ENCODE peak calls at places on chromosomes 13 and 19, in seven cellular contexts. W, H, Q, X, S, F and E are unnamed samples.
A peak's percentile ranks its signal among the peaks of the same experiment; 100 is the strongest.

GRCh38 chr13:51849145-51850101 is 4.4 kb upstream of the TMEM272 start:
- DNase-seq in W (peak; percentile 30), Q (peak; percentile 88), F (no peak), H (peak; percentile 67), X (peak; percentile 90), S (peak; percentile 40), E (peak; percentile 84)

GRCh38 chr13:31119966-31120733 is 41.6 kb downstream of the HSPH1 start:
- DNase-seq in X (peak; percentile 22), F (no peak), Q (no peak), H (no peak), W (peak; percentile 11), S (no peak), E (peak; percentile 21)

GRCh38 chr13:69524459-69525155 is 583.0 kb upstream of the ATXN8OS start:
- DNase-seq in W (no peak), H (no peak), X (peak; percentile 7), S (no peak), F (no peak), Q (no peak), E (peak; percentile 9)

GRCh38 chr13:28568286-28568685 is 73.4 kb upstream of the FLT1 start:
- DNase-seq in W (peak; percentile 62), H (no peak), Q (no peak), F (peak; percentile 58), X (no peak), S (no peak), E (peak; percentile 66)

GRCh38 chr13:114124921-114125320 is 7.5 kb downstream of the RASA3 start:
- DNase-seq in H (no peak), F (no peak), W (peak; percentile 95), X (no peak), Q (no peak), S (no peak), E (peak; percentile 81)

GRCh38 chr19:10554760-10555612 is 10.8 kb downstream of the KRI1 start:
- DNase-seq in Q (no peak), F (no peak), X (no peak), W (no peak), S (no peak), H (no peak), E (no peak)

GRCh38 chr13:98039261-98039660 is 85.8 kb downstream of the IPO5 start:
- DNase-seq in H (no peak), W (no peak), X (no peak), Q (no peak), F (no peak), S (no peak), E (no peak)

GRCh38 chr13:113951246-113951999 is 22.5 kb downstream of the C13orf46 start:
- DNase-seq in Q (peak; percentile 74), W (peak; percentile 45), X (peak; percentile 77), F (no peak), H (peak; percentile 27), S (peak; percentile 43), E (peak; percentile 78)

GRCh38 chr19:58569191-58569942 is 3.8 kb downstream of the MZF1 start:
- DNase-seq in S (no peak), H (no peak), X (no peak), Q (no peak), F (no peak), W (no peak), E (no peak)

GRCh38 chr13:105414639-105415038 is 1120.8 kb downstream of the EFNB2 start:
- DNase-seq in H (no peak), X (no peak), F (no peak), Q (no peak), S (no peak), W (no peak), E (no peak)

GRCh38 chr13:50677687-50678463 is 165.6 kb downstream of the DLEU7 start:
- DNase-seq in S (no peak), Q (no peak), F (no peak), H (no peak), W (peak; percentile 11), X (no peak), E (no peak)

GRCh38 chr19:48962029-48962848 is 2.9 kb upstream of the FTL start:
- DNase-seq in W (no peak), S (no peak), Q (peak; percentile 71), F (no peak), X (peak; percentile 72), H (no peak), E (peak; percentile 53)

GRCh38 chr19:53864308-53864836 is 3.3 kb upstream of the MYADM start:
- DNase-seq in W (no peak), Q (no peak), H (no peak), S (no peak), X (no peak), F (no peak), E (no peak)

GRCh38 chr19:5013761-5014160 is 44.8 kb downstream of the KDM4B start:
- DNase-seq in Q (no peak), X (no peak), F (no peak), W (no peak), S (no peak), H (no peak), E (no peak)

GRCh38 chr13:41497436-41497835 is 40.1 kb downstream of the RGCC start:
- DNase-seq in X (no peak), F (no peak), Q (no peak), W (no peak), H (no peak), S (no peak), E (no peak)

GRCh38 chr13:108606424-108606823 is 23.0 kb upstream of the MYO16 start:
- DNase-seq in X (peak; percentile 3), Q (no peak), F (no peak), S (no peak), H (no peak), W (no peak), E (no peak)

GRCh38 chr13:50292082-50292481 is 276.8 kb downstream of the KCNRG start:
- DNase-seq in W (no peak), X (no peak), H (no peak), F (no peak), Q (no peak), S (no peak), E (peak; percentile 23)

GRCh38 chr13:48596128-48596429 is 57.6 kb upstream of the CYSLTR2 start:
- DNase-seq in H (no peak), X (no peak), Q (no peak), F (no peak), S (no peak), W (no peak), E (no peak)

GRCh38 chr19:33704271-33704670 is 82.5 kb downstream of the CHST8 start:
- DNase-seq in S (no peak), Q (no peak), H (no peak), W (no peak), X (no peak), F (no peak), E (no peak)

GRCh38 chr13:19852766-19853165 is 10.7 kb downstream of the ZMYM5 start:
- DNase-seq in X (no peak), H (no peak), Q (no peak), W (no peak), S (no peak), F (no peak), E (no peak)

GRCh38 chr19:2629491-2630351 is 72.8 kb downstream of the GNG7 start:
- DNase-seq in X (no peak), H (no peak), F (no peak), Q (no peak), W (no peak), S (no peak), E (no peak)
- H3K4me1 ChIP-seq in X (no peaks in the 10 kb centered on the region), H (no peaks in the 10 kb centered on the region), F (no peaks in the 10 kb centered on the region), Q (no peaks in the 10 kb centered on the region), W (peaks cover 9% of the 10 kb centered on the region), S (no peaks in the 10 kb centered on the region), E (peaks cover 25% of the 10 kb centered on the region)

GRCh38 chr13:100594255-100594654 is 5.7 kb upstream of the GGACT start:
- DNase-seq in F (peak; percentile 2), X (no peak), H (no peak), S (no peak), Q (no peak), W (no peak), E (no peak)

GRCh38 chr13:100600461-100600860 is 11.9 kb upstream of the GGACT start:
- DNase-seq in W (no peak), S (no peak), X (no peak), Q (no peak), F (no peak), H (no peak), E (no peak)

GRCh38 chr13:100594731-100595130 is 6.1 kb upstream of the GGACT start:
- DNase-seq in S (no peak), F (peak; percentile 7), H (no peak), W (no peak), X (peak; percentile 52), Q (peak; percentile 67), E (no peak)

GRCh38 chr13:100596516-100596915 is 7.9 kb upstream of the GGACT start:
- DNase-seq in H (no peak), Q (no peak), X (no peak), S (no peak), W (no peak), F (no peak), E (no peak)

GRCh38 chr13:100597253-100597652 is 8.7 kb upstream of the GGACT start:
- DNase-seq in H (no peak), S (no peak), X (no peak), Q (no peak), W (peak; percentile 17), F (no peak), E (no peak)
- H2AK5ac ChIP-seq in H (no peak overlapping the region), S (no peak overlapping the region), X (no peak overlapping the region), Q (no peak overlapping the region), W (no peak overlapping the region), F (no peak overlapping the region), E (no peak overlapping the region)

GRCh38 chr19:6071840-6072239 is 38.5 kb downstream of the RFX2 start:
- DNase-seq in W (no peak), H (no peak), S (no peak), X (no peak), Q (no peak), F (no peak), E (no peak)
- H3K4me1 ChIP-seq in W (peaks cover 24% of the 10 kb centered on the region), H (no peaks in the 10 kb centered on the region), S (peaks cover 7% of the 10 kb centered on the region), X (no peaks in the 10 kb centered on the region), Q (no peaks in the 10 kb centered on the region), F (no peaks in the 10 kb centered on the region), E (peaks cover 16% of the 10 kb centered on the region)

GRCh38 chr19:45522010-45522941 is 15.0 kb downstream of the VASP start:
- DNase-seq in F (no peak), W (no peak), X (no peak), H (no peak), Q (no peak), S (no peak), E (no peak)
- H2AK5ac ChIP-seq in F (no peak overlapping the region), W (no peak overlapping the region), X (no peak overlapping the region), H (no peak overlapping the region), Q (no peak overlapping the region), S (no peak overlapping the region), E (no peak overlapping the region)

DNA sequence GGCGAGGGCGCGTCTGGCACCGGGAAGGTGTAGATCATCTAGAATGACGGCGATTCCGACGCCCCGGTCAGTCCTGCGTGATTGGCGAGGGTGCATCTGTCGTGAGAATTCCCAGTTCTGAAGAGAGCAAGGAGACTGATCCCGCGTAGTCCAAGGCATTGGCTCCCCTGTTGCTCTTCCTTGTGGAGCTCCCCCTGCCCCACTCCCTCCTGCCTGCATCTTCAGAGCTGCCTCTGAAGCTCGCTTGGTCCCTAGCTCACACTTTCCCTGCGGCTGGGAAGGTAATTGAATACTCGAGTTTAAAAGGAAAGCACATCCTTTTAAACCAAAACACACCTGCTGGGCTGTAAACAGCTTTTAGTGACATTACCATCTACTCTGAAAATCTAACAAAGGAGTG is 26.0 kb upstream of the NDUFS7 start:
- DNase-seq in Q (peak; percentile 70), X (peak; percentile 49), S (no peak), F (no peak), W (no peak), H (peak; percentile 36), E (no peak)
- H3K4me1 ChIP-seq in Q (no peaks in the 10 kb centered on the region), X (no peaks in the 10 kb centered on the region), S (peaks cover 34% of the 10 kb centered on the region), F (peaks cover 2% of the 10 kb centered on the region), W (peaks cover 19% of the 10 kb centered on the region), H (peaks cover 17% of the 10 kb centered on the region), E (peaks cover 33% of the 10 kb centered on the region)